ENCODE peak calls at places on chromosomes 11 and 22, in nine cellular contexts. Q is SK-N-SH, F is A549, X is HCT116, U is H1, J is endothelial cell of umbilical vein, S is GM12878, Z is K562, P is HepG2. K is an unnamed sample.

GRCh38 chr11:2211113-2211971 is 39.7 kb upstream of the TH start:
- DNase-seq in Q (no peak), F (no peak), X (peak; percentile 37), U (peak; percentile 33), J (no peak), S (no peak), Z (peak; percentile 1), P (peak; percentile 99), K (no peak)

GRCh38 chr11:87002918-87003317 is 34.8 kb upstream of the TMEM135 start:
- DNase-seq in Q (no peak), F (no peak), X (no peak), U (no peak), J (no peak), S (no peak), Z (no peak), P (no peak), K (no peak)

GRCh38 chr11:62909107-62909894 is 11.9 kb downstream of the CHRM1 start:
- DNase-seq in Q (peak; percentile 82), F (peak; percentile 70), X (peak; percentile 47), U (peak; percentile 88), J (peak; percentile 80), S (no peak), Z (peak; percentile 71), P (peak; percentile 70), K (peak; percentile 45)

GRCh38 chr11:15927866-15928217 is 428.5 kb downstream of the SOX6 start:
- DNase-seq in Q (no peak), F (no peak), X (no peak), U (no peak), J (no peak), S (no peak), Z (no peak), P (no peak), K (no peak)

GRCh38 chr11:96925862-96926261 is 536.0 kb downstream of the JRKL start:
- DNase-seq in Q (no peak), F (no peak), X (no peak), U (no peak), J (no peak), S (no peak), Z (no peak), P (no peak), K (no peak)

GRCh38 chr11:32081129-32081641 is 9.7 kb upstream of the RCN1 start:
- DNase-seq in Q (no peak), F (no peak), X (no peak), U (no peak), J (no peak), S (no peak), Z (no peak), P (peak; percentile 13), K (peak; percentile 70)

GRCh38 chr11:68775951-68776388 is 24.6 kb upstream of the TESMIN start:
- DNase-seq in Q (no peak), F (no peak), X (peak; percentile 18), U (no peak), J (no peak), S (no peak), Z (no peak), P (no peak), K (no peak)

GRCh38 chr22:35995772-35996171 is 32.9 kb downstream of the RBFOX2 start:
- DNase-seq in Q (no peak), F (no peak), X (no peak), U (no peak), J (peak; percentile 70), S (no peak), Z (no peak), P (no peak), K (no peak)

GRCh38 chr11:82465481-82465880 is 268.2 kb downstream of the FAM181B start:
- DNase-seq in Q (no peak), F (no peak), X (no peak), U (no peak), J (no peak), S (no peak), Z (no peak), P (no peak), K (no peak)

GRCh38 chr11:72350752-72351151 is 83.6 kb downstream of the CLPB start:
- DNase-seq in Q (no peak), F (no peak), X (no peak), U (no peak), J (no peak), S (no peak), Z (no peak), P (no peak), K (peak; percentile 48)

GRCh38 chr11:131674051-131674755 is 303.8 kb downstream of the NTM start:
- DNase-seq in Q (peak; percentile 80), F (peak; percentile 31), X (peak; percentile 3), U (peak; percentile 96), J (peak; percentile 62), S (no peak), Z (peak; percentile 63), P (peak; percentile 21), K (peak; percentile 64)

GRCh38 chr11:111733009-111733408 is 33.2 kb downstream of the PPP2R1B start:
- DNase-seq in Q (no peak), F (no peak), X (no peak), U (no peak), J (peak; percentile 96), S (no peak), Z (no peak), P (no peak), K (no peak)

GRCh38 chr11:2002042-2002776 is 4.6 kb upstream of the H19 start:
- DNase-seq in Q (no peak), F (no peak), X (no peak), U (no peak), J (no peak), S (no peak), Z (no peak), P (no peak), K (no peak)

GRCh38 chr22:44577391-44578114 is 79.5 kb upstream of the RTL6 start:
- DNase-seq in Q (no peak), F (no peak), X (no peak), U (no peak), J (no peak), S (no peak), Z (no peak), P (no peak), K (no peak)

GRCh38 chr11:85595285-85595884 is 31.8 kb downstream of the DLG2 start:
- DNase-seq in Q (peak; percentile 32), F (peak; percentile 41), X (peak; percentile 46), U (no peak), J (peak; percentile 50), S (peak; percentile 3), Z (peak; percentile 46), P (peak; percentile 38), K (peak; percentile 68)

DNA sequence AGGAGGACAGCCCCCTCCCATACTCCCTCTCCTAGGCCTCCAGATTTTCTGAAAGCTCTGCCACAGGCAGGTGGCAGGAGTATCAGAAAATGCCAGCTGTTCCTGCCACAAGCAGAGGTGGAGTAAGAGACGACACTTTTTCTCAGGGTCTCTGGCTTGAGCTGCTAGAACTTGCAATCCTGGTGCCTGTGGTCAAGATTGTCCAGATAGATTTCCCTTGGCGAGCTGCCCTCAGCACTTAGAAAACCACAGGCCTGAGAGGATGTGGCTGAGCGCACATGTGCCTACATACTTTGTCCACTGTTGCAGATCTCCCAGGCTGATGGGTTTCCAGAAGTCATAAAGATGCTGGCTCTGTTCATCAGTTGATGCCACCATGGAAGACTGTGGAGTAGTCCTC is 65.7 kb upstream of the NAV2 start:
- DNase-seq in Q (peak; percentile 46), F (no peak), X (no peak), U (no peak), J (no peak), S (no peak), Z (no peak), P (no peak), K (peak; percentile 7)
- TF ChIP-seq CTCF in Q (peak; percentile 37), F (no peak), X (no peak), U (no peak), J (no peak), S (no peak), Z (no peak), P (no peak), K (no peak)

GRCh38 chr11:18204220-18204619 is 31.6 kb downstream of the MRGPRX4 start:
- DNase-seq in Q (no peak), F (no peak), X (no peak), U (no peak), J (no peak), S (no peak), Z (no peak), P (no peak), K (no peak)
- TF ChIP-seq MAX in Q (no peak), F (no peak), X (no peak), U (no peak), J (no peak), S (no peak), Z (no peak), P (no peak), K (no peak)

GRCh38 chr22:26327306-26327705 is 101.8 kb upstream of the ASPHD2 start:
- DNase-seq in Q (no peak), F (no peak), X (no peak), U (no peak), J (no peak), S (no peak), Z (no peak), P (no peak), K (no peak)
- H3K4me3 ChIP-seq in Q (no peak overlapping the region), F (no peak overlapping the region), X (no peak overlapping the region), U (no peak overlapping the region), J (no peak overlapping the region), S (no peak overlapping the region), Z (no peak overlapping the region), P (no peak overlapping the region), K (no peak overlapping the region)

GRCh38 chr22:19166421-19166820 is 12.1 kb downstream of the SLC25A1 start:
- DNase-seq in Q (no peak), F (no peak), X (no peak), U (no peak), J (no peak), S (no peak), Z (no peak), P (no peak), K (no peak)
- TF ChIP-seq CTCF in Q (no peak), F (no peak), X (no peak), U (no peak), J (no peak), S (no peak), Z (no peak), P (no peak), K (no peak)